ENCODE peak calls at places on chromosomes 3 and 15, in seven cellular contexts. O is glutamatergic neuron; B is NCI-H69; M is endothelial cell; H is memory B cell; R is stimulated activated CD4-positive, alpha-beta T cell treated with anti-CD3 and anti-CD28 coated beads, Interleukin-2, amount 100 ng/mL, for 4 hours; N is activated naive CD4-positive, alpha-beta T cell treated with anti-CD3 and anti-CD28 coated beads for 36 hours. Y is an unnamed sample.

GRCh38 chr3:15795563-15796308 is 2.0 kb downstream of the ANKRD28 start:
- DNase-seq in O (no peak), B (no peak), M (no peak), H (peak; percentile 36), R (no peak), N (no peak), Y (no peak)

GRCh38 chr15:70437882-70438331 is 325.5 kb downstream of the UACA start:
- DNase-seq in O (no peak), B (no peak), M (no peak), H (no peak), R (no peak), N (no peak), Y (no peak)

GRCh38 chr3:187318819-187319616 is 27.5 kb upstream of the MASP1 start:
- DNase-seq in O (peak; percentile 41), B (peak; percentile 57), M (peak; percentile 48), H (peak; percentile 34), R (peak; percentile 12), N (peak; percentile 51), Y (peak; percentile 2)

GRCh38 chr3:17039579-17039978 is 154.8 kb downstream of the PLCL2 start:
- DNase-seq in O (no peak), B (peak; percentile 29), M (no peak), H (no peak), R (no peak), N (no peak), Y (no peak)

GRCh38 chr3:56323986-56324420 is 144.3 kb downstream of the ERC2 start:
- DNase-seq in O (no peak), B (no peak), M (no peak), H (no peak), R (no peak), N (no peak), Y (no peak)

GRCh38 chr15:72358532-72359180 is 17.2 kb downstream of the HEXA start:
- DNase-seq in O (no peak), B (no peak), M (no peak), H (no peak), R (no peak), N (no peak), Y (no peak)

GRCh38 chr3:180048840-180049239 is 12.1 kb upstream of the PEX5L start:
- DNase-seq in O (no peak), B (no peak), M (no peak), H (no peak), R (no peak), N (no peak), Y (no peak)

GRCh38 chr3:139304383-139304782 is 39.4 kb upstream of the MRPS22 start:
- DNase-seq in O (no peak), B (no peak), M (no peak), H (no peak), R (no peak), N (no peak), Y (no peak)

GRCh38 chr3:117788086-117788485 is 1078.5 kb downstream of the TUSC7 start:
- DNase-seq in O (no peak), B (peak; percentile 16), M (no peak), H (no peak), R (no peak), N (no peak), Y (no peak)

GRCh38 chr3:57000012-57000411 is 60.5 kb upstream of the SPATA12 start:
- DNase-seq in O (no peak), B (no peak), M (no peak), H (no peak), R (no peak), N (no peak), Y (no peak)

GRCh38 chr3:14141602-14142315 is 16.9 kb downstream of the TMEM43 start:
- DNase-seq in O (no peak), B (no peak), M (no peak), H (no peak), R (no peak), N (no peak), Y (no peak)

GRCh38 chr15:70512772-70513362 is 250.5 kb downstream of the UACA start:
- DNase-seq in O (no peak), B (peak; percentile 71), M (peak; percentile 38), H (no peak), R (peak; percentile 27), N (peak; percentile 88), Y (no peak)

GRCh38 chr3:195196266-195196665 is 74.7 kb downstream of the XXYLT1 start:
- DNase-seq in O (no peak), B (no peak), M (no peak), H (no peak), R (no peak), N (no peak), Y (no peak)

GRCh38 chr15:88249220-88249619 is 7.3 kb downstream of the NTRK3 start:
- DNase-seq in O (no peak), B (no peak), M (no peak), H (no peak), R (no peak), N (no peak), Y (no peak)

GRCh38 chr3:193882091-193882490 is 253.9 kb upstream of the HES1 start:
- DNase-seq in O (no peak), B (no peak), M (no peak), H (no peak), R (no peak), N (no peak), Y (no peak)

GRCh38 chr3:156817931-156818765 is 8.0 kb upstream of the LEKR1 start:
- DNase-seq in O (no peak), B (no peak), M (no peak), H (no peak), R (no peak), N (no peak), Y (no peak)

GRCh38 chr3:99505646-99506269 is 132.6 kb upstream of the COL8A1 start:
- DNase-seq in O (no peak), B (no peak), M (no peak), H (no peak), R (no peak), N (peak; percentile 64), Y (no peak)

GRCh38 chr3:195059471-195060216 is 211.3 kb downstream of the XXYLT1 start:
- DNase-seq in O (no peak), B (no peak), M (no peak), H (no peak), R (no peak), N (no peak), Y (no peak)

GRCh38 chr3:190594171-190594570 is 80.3 kb downstream of the IL1RAP start:
- DNase-seq in O (no peak), B (no peak), M (no peak), H (no peak), R (no peak), N (no peak), Y (no peak)

GRCh38 chr3:24123596-24123995 is 178.5 kb downstream of the NR1D2 start:
- DNase-seq in O (no peak), B (no peak), M (no peak), H (no peak), R (no peak), N (no peak), Y (no peak)

GRCh38 chr15:33545866-33546265 is 235.1 kb downstream of the RYR3 start:
- DNase-seq in O (no peak), B (no peak), M (no peak), H (no peak), R (no peak), N (no peak), Y (no peak)